ENCODE peak calls at places on chromosomes 12 and 14, in four cellular contexts. One of them, this sample, is unnamed.

GRCh38 chr14:80977103-80977728 is 21.8 kb downstream of the TSHR start:
- DNase-seq in AG08396: no peak
- DNase-seq in mucosa of descending colon: no peak
- DNase-seq in astrocyte: no peak
- DNase-seq in this sample: peak; percentile 46

GRCh38 chr14:75494898-75495297 is 27.4 kb upstream of the BATF start:
- DNase-seq in astrocyte: no peak
- DNase-seq in mucosa of descending colon: no peak
- DNase-seq in AG08396: no peak
- DNase-seq in this sample: no peak

GRCh38 chr12:121522962-121523361 is 57.9 kb downstream of the KDM2B start:
- DNase-seq in mucosa of descending colon: no peak
- DNase-seq in astrocyte: no peak
- DNase-seq in AG08396: no peak
- DNase-seq in this sample: no peak

GRCh38 chr12:125892276-125892675 is 827.0 kb downstream of the AACS start:
- DNase-seq in AG08396: no peak
- DNase-seq in astrocyte: peak; percentile 69
- DNase-seq in mucosa of descending colon: no peak
- DNase-seq in this sample: no peak

GRCh38 chr12:131897276-131897675 is 2.9 kb downstream of the ULK1 start:
- DNase-seq in AG08396: no peak
- DNase-seq in astrocyte: no peak
- DNase-seq in mucosa of descending colon: peak; percentile 39
- DNase-seq in this sample: no peak

GRCh38 chr14:99672506-99673327 is 11.4 kb upstream of the CYP46A1 start:
- DNase-seq in AG08396: no peak
- DNase-seq in mucosa of descending colon: no peak
- DNase-seq in astrocyte: no peak
- DNase-seq in this sample: peak; percentile 44

GRCh38 chr12:53984901-53985357 is at the start of gene HOXC10:
- DNase-seq in astrocyte: peak; percentile 26
- DNase-seq in mucosa of descending colon: peak; percentile 66
- DNase-seq in AG08396: peak; percentile 93
- DNase-seq in this sample: peak; percentile 98

GRCh38 chr12:66603981-66604380 is 74.9 kb downstream of the GRIP1 start:
- DNase-seq in mucosa of descending colon: no peak
- DNase-seq in AG08396: no peak
- DNase-seq in astrocyte: no peak
- DNase-seq in this sample: no peak

GRCh38 chr14:100618763-100619320 is 31.6 kb upstream of the BEGAIN start:
- DNase-seq in AG08396: no peak
- DNase-seq in astrocyte: no peak
- DNase-seq in mucosa of descending colon: no peak
- DNase-seq in this sample: no peak